ENCODE peak calls at places on chromosomes 7 and 10, in eight cellular contexts. One of them, this sample, is unnamed.

GRCh38 chr7:151120896-151121295 is 34.6 kb downstream of the AGAP3 start:
- DNase-seq in spleen: no peak
- DNase-seq in body of pancreas: no peak
- DNase-seq in H54: no peak
- DNase-seq in testis: no peak
- DNase-seq in NB4: no peak
- DNase-seq in breast epithelium: no peak
- DNase-seq in tibial nerve: no peak
- DNase-seq in this sample: no peak

GRCh38 chr10:46558411-46559185 is 2.1 kb upstream of the GPRIN2 start:
- DNase-seq in spleen: peak
- DNase-seq in body of pancreas: peak
- DNase-seq in H54: no peak
- DNase-seq in testis: peak
- DNase-seq in NB4: no peak
- DNase-seq in breast epithelium: peak
- DNase-seq in tibial nerve: no peak
- DNase-seq in this sample: no peak

GRCh38 chr7:112571852-112572607 is 91.2 kb downstream of the LSMEM1 start:
- DNase-seq in spleen: no peak
- DNase-seq in body of pancreas: no peak
- DNase-seq in H54: no peak
- DNase-seq in testis: peak
- DNase-seq in NB4: peak
- DNase-seq in breast epithelium: no peak
- DNase-seq in tibial nerve: no peak
- DNase-seq in this sample: peak

GRCh38 chr7:158868754-158869410 is 12.5 kb downstream of the DYNC2I1 start:
- DNase-seq in spleen: no peak
- DNase-seq in body of pancreas: no peak
- DNase-seq in H54: no peak
- DNase-seq in testis: no peak
- DNase-seq in NB4: no peak
- DNase-seq in breast epithelium: no peak
- DNase-seq in tibial nerve: no peak
- DNase-seq in this sample: no peak

GRCh38 chr7:65832281-65832680 is 40.6 kb upstream of the VKORC1L1 start:
- DNase-seq in spleen: no peak
- DNase-seq in body of pancreas: no peak
- DNase-seq in H54: no peak
- DNase-seq in testis: no peak
- DNase-seq in NB4: peak
- DNase-seq in breast epithelium: no peak
- DNase-seq in tibial nerve: no peak
- DNase-seq in this sample: peak

GRCh38 chr7:100444311-100445278 is 8.3 kb upstream of the PPP1R35 start:
- DNase-seq in spleen: peak
- DNase-seq in body of pancreas: no peak
- DNase-seq in H54: peak
- DNase-seq in testis: no peak
- DNase-seq in NB4: peak
- DNase-seq in breast epithelium: no peak
- DNase-seq in tibial nerve: no peak
- DNase-seq in this sample: peak

GRCh38 chr10:125694874-125695273 is 11.9 kb upstream of the TEX36 start:
- DNase-seq in spleen: no peak
- DNase-seq in body of pancreas: no peak
- DNase-seq in H54: peak
- DNase-seq in testis: no peak
- DNase-seq in NB4: no peak
- DNase-seq in breast epithelium: no peak
- DNase-seq in tibial nerve: no peak
- DNase-seq in this sample: no peak

GRCh38 chr7:16921644-16922257 is 40.0 kb upstream of the AGR3 start:
- DNase-seq in spleen: no peak
- DNase-seq in body of pancreas: peak
- DNase-seq in H54: no peak
- DNase-seq in testis: no peak
- DNase-seq in NB4: no peak
- DNase-seq in breast epithelium: no peak
- DNase-seq in tibial nerve: no peak
- DNase-seq in this sample: no peak

GRCh38 chr10:1189166-1190051 is 133.2 kb downstream of the WDR37 start:
- DNase-seq in spleen: peak
- DNase-seq in body of pancreas: no peak
- DNase-seq in H54: no peak
- DNase-seq in testis: no peak
- DNase-seq in NB4: no peak
- DNase-seq in breast epithelium: peak
- DNase-seq in tibial nerve: no peak
- DNase-seq in this sample: no peak

GRCh38 chr10:18071591-18071990 is 68.6 kb upstream of the CACNB2 start:
- DNase-seq in spleen: no peak
- DNase-seq in body of pancreas: no peak
- DNase-seq in H54: no peak
- DNase-seq in testis: no peak
- DNase-seq in NB4: no peak
- DNase-seq in breast epithelium: no peak
- DNase-seq in tibial nerve: no peak
- DNase-seq in this sample: no peak

GRCh38 chr7:77258014-77258413 is 58.4 kb upstream of the FGL2 start:
- DNase-seq in spleen: no peak
- DNase-seq in body of pancreas: no peak
- DNase-seq in H54: no peak
- DNase-seq in testis: no peak
- DNase-seq in NB4: peak
- DNase-seq in breast epithelium: no peak
- DNase-seq in tibial nerve: no peak
- DNase-seq in this sample: no peak

GRCh38 chr10:99366666-99367065 is 37.5 kb downstream of the CNNM1 start:
- DNase-seq in spleen: no peak
- DNase-seq in body of pancreas: no peak
- DNase-seq in H54: no peak
- DNase-seq in testis: no peak
- DNase-seq in NB4: no peak
- DNase-seq in breast epithelium: no peak
- DNase-seq in tibial nerve: no peak
- DNase-seq in this sample: no peak

GRCh38 chr10:118259288-118259906 is 82.7 kb downstream of the FAM204A start:
- DNase-seq in spleen: no peak
- DNase-seq in body of pancreas: peak
- DNase-seq in H54: peak
- DNase-seq in testis: peak
- DNase-seq in NB4: peak
- DNase-seq in breast epithelium: no peak
- DNase-seq in tibial nerve: no peak
- DNase-seq in this sample: peak

DNA sequence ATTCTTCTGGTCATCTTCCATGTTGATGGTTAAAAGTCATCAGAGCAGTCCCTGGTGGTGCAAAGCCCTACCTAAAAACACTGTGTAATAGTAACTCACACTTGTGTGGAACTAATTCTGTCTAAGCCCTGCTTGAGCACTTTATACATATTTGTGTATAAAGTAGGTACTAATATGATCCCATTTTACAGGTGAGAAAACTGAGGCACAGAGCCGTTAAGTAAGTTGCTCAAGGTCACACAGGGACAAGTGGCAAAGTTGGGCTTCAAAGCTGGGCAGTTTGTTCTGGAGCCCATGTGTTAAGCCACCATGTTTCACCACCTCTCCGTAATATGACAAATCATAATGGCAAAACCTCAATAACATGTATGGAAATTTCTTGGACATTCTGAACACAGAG is 48.1 kb downstream of the BPGM start:
- DNase-seq in spleen: no peak
- DNase-seq in body of pancreas: no peak
- DNase-seq in H54: no peak
- DNase-seq in testis: no peak
- DNase-seq in NB4: no peak
- DNase-seq in breast epithelium: no peak
- DNase-seq in tibial nerve: no peak
- DNase-seq in this sample: no peak
- TF ChIP-seq POLR2A in spleen: no peak
- TF ChIP-seq POLR2A in body of pancreas: no peak
- TF ChIP-seq POLR2A in H54: no peak
- TF ChIP-seq POLR2A in testis: no peak
- TF ChIP-seq POLR2A in NB4: no peak
- TF ChIP-seq POLR2A in breast epithelium: no peak
- TF ChIP-seq POLR2A in tibial nerve: no peak
- TF ChIP-seq POLR2A in this sample: no peak

DNA sequence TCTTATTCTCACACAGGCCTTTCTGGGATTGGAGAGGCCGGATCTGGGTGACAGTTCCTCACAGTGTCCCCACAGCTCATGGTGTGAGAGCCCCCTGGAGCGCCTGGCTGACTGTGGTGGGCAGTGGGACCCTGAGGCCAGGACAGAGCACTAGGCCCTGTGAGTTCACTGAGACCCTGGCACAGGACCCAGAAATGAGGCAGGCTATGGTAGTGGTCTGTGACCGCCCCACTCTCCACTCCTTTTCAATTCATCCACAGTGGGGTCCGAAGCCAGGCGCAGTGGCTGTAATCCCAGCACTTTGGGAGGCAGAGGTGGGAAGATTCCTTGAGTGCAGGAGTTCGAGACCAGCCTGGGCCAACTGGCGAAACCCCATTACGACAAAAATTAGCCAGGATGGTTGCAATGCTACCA is 95.9 kb upstream of the TNRC18 start:
- DNase-seq in spleen: no peak
- DNase-seq in body of pancreas: no peak
- DNase-seq in H54: no peak
- DNase-seq in testis: no peak
- DNase-seq in NB4: no peak
- DNase-seq in breast epithelium: no peak
- DNase-seq in tibial nerve: no peak
- DNase-seq in this sample: no peak
- TF ChIP-seq POLR2A in spleen: no peak
- TF ChIP-seq POLR2A in body of pancreas: no peak
- TF ChIP-seq POLR2A in H54: no peak
- TF ChIP-seq POLR2A in testis: no peak
- TF ChIP-seq POLR2A in NB4: no peak
- TF ChIP-seq POLR2A in breast epithelium: no peak
- TF ChIP-seq POLR2A in tibial nerve: no peak
- TF ChIP-seq POLR2A in this sample: no peak

GRCh38 chr7:135662373-135663114 is at the start of gene STMP1:
- DNase-seq in spleen: peak
- DNase-seq in body of pancreas: peak
- DNase-seq in H54: peak
- DNase-seq in testis: peak
- DNase-seq in NB4: peak
- DNase-seq in breast epithelium: peak
- DNase-seq in tibial nerve: peak
- DNase-seq in this sample: peak
- TF ChIP-seq POLR2A in spleen: no peak
- TF ChIP-seq POLR2A in body of pancreas: peak
- TF ChIP-seq POLR2A in H54: peak
- TF ChIP-seq POLR2A in testis: peak
- TF ChIP-seq POLR2A in NB4: peak
- TF ChIP-seq POLR2A in breast epithelium: peak
- TF ChIP-seq POLR2A in tibial nerve: peak
- TF ChIP-seq POLR2A in this sample: peak

GRCh38 chr10:29692121-29692539 is 57.4 kb upstream of the SVIL start:
- DNase-seq in spleen: no peak
- DNase-seq in body of pancreas: no peak
- DNase-seq in H54: peak
- DNase-seq in testis: no peak
- DNase-seq in NB4: no peak
- DNase-seq in breast epithelium: no peak
- DNase-seq in tibial nerve: no peak
- DNase-seq in this sample: no peak

GRCh38 chr10:29689001-29689400 is 54.2 kb upstream of the SVIL start:
- DNase-seq in spleen: no peak
- DNase-seq in body of pancreas: no peak
- DNase-seq in H54: peak
- DNase-seq in testis: no peak
- DNase-seq in NB4: peak
- DNase-seq in breast epithelium: no peak
- DNase-seq in tibial nerve: no peak
- DNase-seq in this sample: no peak

GRCh38 chr10:29688230-29688634 is 53.5 kb upstream of the SVIL start:
- DNase-seq in spleen: no peak
- DNase-seq in body of pancreas: no peak
- DNase-seq in H54: no peak
- DNase-seq in testis: no peak
- DNase-seq in NB4: peak
- DNase-seq in breast epithelium: no peak
- DNase-seq in tibial nerve: no peak
- DNase-seq in this sample: no peak

GRCh38 chr10:29694121-29694520 is 59.4 kb upstream of the SVIL start:
- DNase-seq in spleen: no peak
- DNase-seq in body of pancreas: no peak
- DNase-seq in H54: no peak
- DNase-seq in testis: no peak
- DNase-seq in NB4: no peak
- DNase-seq in breast epithelium: no peak
- DNase-seq in tibial nerve: no peak
- DNase-seq in this sample: no peak

GRCh38 chr10:29691564-29692064 is 56.8 kb upstream of the SVIL start:
- DNase-seq in spleen: no peak
- DNase-seq in body of pancreas: no peak
- DNase-seq in H54: peak
- DNase-seq in testis: no peak
- DNase-seq in NB4: no peak
- DNase-seq in breast epithelium: no peak
- DNase-seq in tibial nerve: no peak
- DNase-seq in this sample: no peak
- TF ChIP-seq POLR2A in spleen: no peak
- TF ChIP-seq POLR2A in body of pancreas: no peak
- TF ChIP-seq POLR2A in H54: no peak
- TF ChIP-seq POLR2A in testis: no peak
- TF ChIP-seq POLR2A in NB4: no peak
- TF ChIP-seq POLR2A in breast epithelium: no peak
- TF ChIP-seq POLR2A in tibial nerve: no peak
- TF ChIP-seq POLR2A in this sample: no peak

GRCh38 chr7:152759655-152760383 is at the start of gene ACTR3B:
- DNase-seq in spleen: peak
- DNase-seq in body of pancreas: peak
- DNase-seq in H54: peak
- DNase-seq in testis: peak
- DNase-seq in NB4: peak
- DNase-seq in breast epithelium: peak
- DNase-seq in tibial nerve: peak
- DNase-seq in this sample: peak
- TF ChIP-seq POLR2A in spleen: no peak
- TF ChIP-seq POLR2A in body of pancreas: peak
- TF ChIP-seq POLR2A in H54: peak
- TF ChIP-seq POLR2A in testis: no peak
- TF ChIP-seq POLR2A in NB4: peak
- TF ChIP-seq POLR2A in breast epithelium: no peak
- TF ChIP-seq POLR2A in tibial nerve: peak
- TF ChIP-seq POLR2A in this sample: peak

This sample was measured in erythroblast.